ENCODE peak calls at places on chromosome 5, in four cellular contexts. A is mesendoderm, I is colonic mucosa, Y is IMR-90. E is an unnamed sample.

GRCh38 chr5:17991775-17992174 is 357.5 kb downstream of the TAF11L14 start:
- DNase-seq in A (no peak), I (no peak), Y (no peak), E (no peak)

GRCh38 chr5:154860123-154860522 is 1.7 kb downstream of the CNOT8 start:
- DNase-seq in A (peak), I (peak), Y (peak), E (no peak)

GRCh38 chr5:65984098-65984885 is 57.9 kb downstream of the ERBIN start:
- DNase-seq in A (peak), I (no peak), Y (no peak), E (no peak)

GRCh38 chr5:128121679-128122078 is 38.1 kb downstream of the SLC12A2 start:
- DNase-seq in A (no peak), I (peak), Y (no peak), E (no peak)

GRCh38 chr5:3593771-3594513 is 1.7 kb upstream of the IRX1 start:
- DNase-seq in A (peak), I (no peak), Y (no peak), E (no peak)

GRCh38 chr5:65075623-65076250 is 307.0 kb downstream of the CWC27 start:
- DNase-seq in A (peak), I (no peak), Y (no peak), E (no peak)

GRCh38 chr5:28249771-28250415 is 1211.5 kb upstream of the CDH9 start:
- DNase-seq in A (no peak), I (no peak), Y (no peak), E (no peak)

GRCh38 chr5:160033546-160034252 is 24.8 kb downstream of the TTC1 start:
- DNase-seq in A (no peak), I (no peak), Y (no peak), E (no peak)

GRCh38 chr5:74672215-74672877 is 12.7 kb upstream of the HEXB start:
- DNase-seq in A (no peak), I (no peak), Y (no peak), E (no peak)

GRCh38 chr5:20610650-20611049 is 622.6 kb upstream of the CDH18 start:
- DNase-seq in A (no peak), I (no peak), Y (no peak), E (no peak)

GRCh38 chr5:6734243-6734695 is 21.0 kb downstream of the TENT4A start:
- DNase-seq in A (no peak), I (no peak), Y (peak), E (no peak)

GRCh38 chr5:73998496-73998895 is 372.5 kb downstream of the ARHGEF28 start:
- DNase-seq in A (no peak), I (no peak), Y (no peak), E (no peak)

GRCh38 chr5:38208782-38209378 is 49.5 kb upstream of the EGFLAM start:
- DNase-seq in A (peak), I (no peak), Y (peak), E (peak)

GRCh38 chr5:98810206-98810605 is 36.7 kb downstream of the RGMB start:
- DNase-seq in A (peak), I (no peak), Y (no peak), E (no peak)

GRCh38 chr5:143843461-143843860 is 31.5 kb downstream of the HMHB1 start:
- DNase-seq in A (no peak), I (no peak), Y (no peak), E (no peak)

GRCh38 chr5:154214236-154215106 is 23.9 kb downstream of the GALNT10 start:
- DNase-seq in A (no peak), I (no peak), Y (peak), E (no peak)

GRCh38 chr5:77138981-77139380 is 51.9 kb upstream of the ZBED3 start:
- DNase-seq in A (peak), I (no peak), Y (peak), E (no peak)

GRCh38 chr5:95817430-95817829 is 5.1 kb downstream of the GLRX start:
- DNase-seq in A (peak), I (peak), Y (peak), E (no peak)

GRCh38 chr5:126868961-126869451 is 92.1 kb downstream of the LMNB1 start:
- DNase-seq in A (peak), I (no peak), Y (peak), E (no peak)

GRCh38 chr5:132219289-132219970 is 8.2 kb downstream of the P4HA2 start:
- DNase-seq in A (no peak), I (no peak), Y (no peak), E (no peak)

GRCh38 chr5:159752622-159753275 is 163.5 kb upstream of the ADRA1B start:
- DNase-seq in A (no peak), I (no peak), Y (no peak), E (no peak)

GRCh38 chr5:131950706-131951105 is 5.2 kb upstream of the MEIKIN start:
- DNase-seq in A (no peak), I (no peak), Y (no peak), E (no peak)

GRCh38 chr5:97458851-97459250 is 275.8 kb upstream of the RIOK2 start:
- DNase-seq in A (no peak), I (no peak), Y (no peak), E (no peak)

GRCh38 chr5:78809444-78809843 is 160.9 kb upstream of the LHFPL2 start:
- DNase-seq in A (no peak), I (no peak), Y (no peak), E (no peak)

GRCh38 chr5:633521-633955 is 21.4 kb downstream of the CEP72 start:
- DNase-seq in A (no peak), I (peak), Y (peak), E (no peak)

GRCh38 chr5:96968074-96968473 is 32.2 kb downstream of the LNPEP start:
- DNase-seq in A (no peak), I (no peak), Y (peak), E (no peak)

GRCh38 chr5:54673523-54674225 is 156.1 kb downstream of the SNX18 start:
- DNase-seq in A (no peak), I (peak), Y (peak), E (no peak)

GRCh38 chr5:113330533-113331200 is 104.1 kb downstream of the TSSK1B start:
- DNase-seq in A (peak), I (no peak), Y (peak), E (no peak)

GRCh38 chr5:36723921-36724320 is 117.5 kb downstream of the SLC1A3 start:
- DNase-seq in A (no peak), I (no peak), Y (no peak), E (no peak)

GRCh38 chr5:10576790-10577189 is 12.9 kb downstream of the ANKRD33B start:
- DNase-seq in A (no peak), I (no peak), Y (no peak), E (no peak)

GRCh38 chr5:116583085-116583766 is 8.6 kb upstream of the SEMA6A start:
- DNase-seq in A (no peak), I (no peak), Y (peak), E (peak)

GRCh38 chr5:60077292-60077691 is 183.8 kb upstream of the PDE4D start:
- DNase-seq in A (no peak), I (no peak), Y (no peak), E (no peak)

GRCh38 chr5:149873896-149874295 is 70.7 kb downstream of the PDE6A start:
- DNase-seq in A (no peak), I (no peak), Y (no peak), E (no peak)

GRCh38 chr5:122030251-122030650 is 47.8 kb downstream of the LOX start:
- DNase-seq in A (peak), I (no peak), Y (no peak), E (no peak)

GRCh38 chr5:39198080-39198479 is 21.3 kb downstream of the FYB1 start:
- DNase-seq in A (no peak), I (no peak), Y (no peak), E (no peak)

GRCh38 chr5:177347699-177348098 is 3.8 kb downstream of the LMAN2 start:
- DNase-seq in A (no peak), I (no peak), Y (no peak), E (no peak)

GRCh38 chr5:137448868-137449267 is 50.3 kb downstream of the SPOCK1 start:
- DNase-seq in A (peak), I (no peak), Y (no peak), E (no peak)
- H3K9ac ChIP-seq in A (no peak), I (no peak), Y (no peak), E (no peak)

GRCh38 chr5:55850839-55851674 is at the start of gene IL31RA:
- DNase-seq in A (no peak), I (no peak), Y (peak), E (peak)
- H3K9ac ChIP-seq in A (no peak), I (no peak), Y (no peak), E (peak)

GRCh38 chr5:172707285-172708182 is 63.5 kb downstream of the DUSP1 start:
- DNase-seq in A (peak), I (no peak), Y (peak), E (no peak)
- H3K9ac ChIP-seq in A (peak), I (no peak), Y (no peak), E (no peak)

GRCh38 chr5:151406322-151406947 is 41.0 kb upstream of the SLC36A1 start:
- DNase-seq in A (peak), I (no peak), Y (peak), E (no peak)
- H3K9ac ChIP-seq in A (peak), I (no peak), Y (no peak), E (no peak)

GRCh38 chr5:14148890-14149671 is 5.9 kb downstream of the TRIO start:
- DNase-seq in A (peak), I (no peak), Y (no peak), E (no peak)
- H3K9ac ChIP-seq in A (no peak), I (peak), Y (peak), E (no peak)

GRCh38 chr5:9015937-9016270 is 530.0 kb downstream of the SEMA5A start:
- DNase-seq in A (no peak), I (no peak), Y (no peak), E (no peak)

GRCh38 chr5:9020996-9021395 is 524.9 kb downstream of the SEMA5A start:
- DNase-seq in A (no peak), I (no peak), Y (no peak), E (no peak)

GRCh38 chr5:9009931-9010652 is 535.8 kb downstream of the SEMA5A start:
- DNase-seq in A (no peak), I (no peak), Y (peak), E (no peak)

GRCh38 chr5:9013147-9013546 is 532.7 kb downstream of the SEMA5A start:
- DNase-seq in A (no peak), I (no peak), Y (no peak), E (no peak)

DNA sequence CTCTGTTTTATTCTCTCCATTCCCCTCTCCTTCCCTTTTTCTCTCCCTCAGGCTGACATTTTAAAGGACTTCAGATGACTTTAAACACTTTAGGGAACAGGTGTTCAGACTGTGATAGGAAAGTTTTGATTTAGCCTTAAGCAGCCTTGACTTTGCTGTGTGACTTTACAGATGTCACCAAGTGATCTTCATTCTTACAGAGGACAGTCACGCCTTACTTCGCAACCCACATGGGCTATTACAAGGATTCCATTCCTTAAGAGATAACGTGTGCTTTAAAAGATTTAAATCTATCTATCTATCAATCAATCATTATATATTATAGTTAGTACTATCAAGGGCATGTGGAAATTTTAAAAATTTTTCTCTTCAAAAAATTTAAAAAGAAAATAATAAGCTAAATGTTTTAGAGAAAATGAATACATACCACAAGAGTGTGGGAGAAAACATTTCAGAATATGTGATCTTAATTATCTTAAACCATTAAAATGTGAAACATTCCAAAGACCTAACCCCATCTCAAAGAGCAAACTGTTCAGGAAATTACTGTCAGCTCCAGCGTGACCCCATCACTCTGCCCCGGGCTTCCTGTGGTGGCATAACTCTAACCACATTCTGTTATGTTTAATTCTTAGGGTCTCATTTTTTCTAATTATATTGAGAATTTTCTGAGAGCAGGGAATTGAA is 530.5 kb downstream of the SEMA5A start:
- DNase-seq in A (no peak), I (no peak), Y (peak), E (no peak)
- H3K9ac ChIP-seq in A (no peak), I (no peak), Y (no peak), E (no peak)

GRCh38 chr5:169122951-169123350 is 178.0 kb downstream of the SLIT3 start:
- DNase-seq in A (no peak), I (no peak), Y (no peak), E (no peak)

GRCh38 chr5:169125571-169125970 is 175.4 kb downstream of the SLIT3 start:
- DNase-seq in A (peak), I (no peak), Y (no peak), E (no peak)

GRCh38 chr5:169127431-169127830 is 173.5 kb downstream of the SLIT3 start:
- DNase-seq in A (no peak), I (no peak), Y (no peak), E (no peak)

GRCh38 chr5:169128679-169129078 is 172.3 kb downstream of the SLIT3 start:
- DNase-seq in A (no peak), I (no peak), Y (no peak), E (no peak)

GRCh38 chr5:169126376-169127043 is 174.4 kb downstream of the SLIT3 start:
- DNase-seq in A (no peak), I (no peak), Y (no peak), E (no peak)
- H3K9ac ChIP-seq in A (no peak), I (no peak), Y (no peak), E (no peak)

E was measured in keratinocyte.